ENCODE peak calls at places on chromosomes 13 and 19, in five cellular contexts. Z is lower lobe of right lung, K is adrenal gland, D is tibial nerve, V is cardiac muscle cell. G is an unnamed sample.

GRCh38 chr19:51337861-51338562 is 3.9 kb downstream of the VSIG10L start:
- DNase-seq in Z (no peak), K (no peak), D (no peak), V (no peak), G (no peak)

GRCh38 chr19:18488403-18488723 is 33.5 kb downstream of the ELL start:
- DNase-seq in Z (no peak), K (no peak), D (no peak), V (no peak), G (no peak)

GRCh38 chr19:52007436-52007804 is 591 bp downstream of the ZNF615 start:
- DNase-seq in Z (no peak), K (no peak), D (no peak), V (peak; percentile 12), G (no peak)

GRCh38 chr13:105847532-105848295 is 687.7 kb downstream of the EFNB2 start:
- DNase-seq in Z (no peak), K (no peak), D (no peak), V (peak; percentile 12), G (no peak)

GRCh38 chr19:12880551-12881171 is 588 bp downstream of the DNASE2 start:
- DNase-seq in Z (peak; percentile 74), K (no peak), D (no peak), V (peak; percentile 41), G (peak; percentile 42)

GRCh38 chr13:30752991-30753616 is 17.8 kb downstream of the ALOX5AP start:
- DNase-seq in Z (no peak), K (no peak), D (no peak), V (no peak), G (no peak)

GRCh38 chr13:100497394-100497793 is 91.2 kb downstream of the GGACT start:
- DNase-seq in Z (no peak), K (no peak), D (no peak), V (peak; percentile 87), G (no peak)

GRCh38 chr13:39349391-39349790 is 253.6 kb downstream of the LHFPL6 start:
- DNase-seq in Z (no peak), K (no peak), D (no peak), V (no peak), G (no peak)

GRCh38 chr13:27007166-27007565 is 164.4 kb downstream of the USP12 start:
- DNase-seq in Z (no peak), K (no peak), D (no peak), V (no peak), G (no peak)

GRCh38 chr13:77760893-77761292 is 63.4 kb downstream of the SLAIN1 start:
- DNase-seq in Z (no peak), K (no peak), D (no peak), V (no peak), G (no peak)
- H3K4me1 ChIP-seq in Z (no peaks in the 10 kb centered on the region), K (no peaks in the 10 kb centered on the region), D (no peaks in the 10 kb centered on the region), V (no peaks in the 10 kb centered on the region), G (no peaks in the 10 kb centered on the region)

DNA sequence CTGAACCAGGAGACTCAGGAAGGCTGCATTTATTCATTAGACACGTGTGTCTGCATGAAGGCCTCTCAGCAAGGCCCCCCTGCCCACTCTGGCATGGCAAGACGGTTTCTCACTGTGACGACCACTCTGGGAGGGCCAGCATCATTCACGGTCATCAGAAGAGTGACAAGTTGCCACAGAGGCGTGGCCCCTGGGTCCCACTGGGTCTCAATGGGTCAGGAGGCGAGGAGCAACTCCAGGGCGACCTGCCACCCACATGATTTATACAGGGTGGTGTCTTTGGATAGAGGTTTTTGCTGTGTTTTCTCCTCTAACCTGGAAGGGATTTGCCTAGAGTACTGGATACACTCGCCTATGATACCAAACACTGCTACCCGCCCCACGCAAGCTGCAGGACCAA is 60.7 kb downstream of the KLF2 start:
- DNase-seq in Z (no peak), K (no peak), D (no peak), V (no peak), G (no peak)
- H3K36me3 ChIP-seq in Z (peaks cover 51% of the 10 kb centered on the region), K (peaks cover 38% of the 10 kb centered on the region), D (peaks cover 57% of the 10 kb centered on the region), V (peaks cover 23% of the 10 kb centered on the region), G (no peaks in the 10 kb centered on the region)

GRCh38 chr13:73074101-73074500 is 15.3 kb downstream of the KLF5 start:
- DNase-seq in Z (no peak), K (no peak), D (no peak), V (peak; percentile 28), G (no peak)

GRCh38 chr13:73073050-73073449 is 14.2 kb downstream of the KLF5 start:
- DNase-seq in Z (no peak), K (no peak), D (no peak), V (peak; percentile 28), G (no peak)

GRCh38 chr13:73076013-73076412 is 17.2 kb downstream of the KLF5 start:
- DNase-seq in Z (no peak), K (no peak), D (no peak), V (no peak), G (no peak)

GRCh38 chr13:73077867-73078266 is 19.1 kb downstream of the KLF5 start:
- DNase-seq in Z (no peak), K (no peak), D (no peak), V (no peak), G (no peak)

GRCh38 chr13:73075546-73075945 is 16.7 kb downstream of the KLF5 start:
- DNase-seq in Z (peak; percentile 51), K (no peak), D (no peak), V (no peak), G (no peak)
- H3K4me1 ChIP-seq in Z (no peaks in the 10 kb centered on the region), K (no peaks in the 10 kb centered on the region), D (no peaks in the 10 kb centered on the region), V (no peaks in the 10 kb centered on the region), G (no peaks in the 10 kb centered on the region)

DNA sequence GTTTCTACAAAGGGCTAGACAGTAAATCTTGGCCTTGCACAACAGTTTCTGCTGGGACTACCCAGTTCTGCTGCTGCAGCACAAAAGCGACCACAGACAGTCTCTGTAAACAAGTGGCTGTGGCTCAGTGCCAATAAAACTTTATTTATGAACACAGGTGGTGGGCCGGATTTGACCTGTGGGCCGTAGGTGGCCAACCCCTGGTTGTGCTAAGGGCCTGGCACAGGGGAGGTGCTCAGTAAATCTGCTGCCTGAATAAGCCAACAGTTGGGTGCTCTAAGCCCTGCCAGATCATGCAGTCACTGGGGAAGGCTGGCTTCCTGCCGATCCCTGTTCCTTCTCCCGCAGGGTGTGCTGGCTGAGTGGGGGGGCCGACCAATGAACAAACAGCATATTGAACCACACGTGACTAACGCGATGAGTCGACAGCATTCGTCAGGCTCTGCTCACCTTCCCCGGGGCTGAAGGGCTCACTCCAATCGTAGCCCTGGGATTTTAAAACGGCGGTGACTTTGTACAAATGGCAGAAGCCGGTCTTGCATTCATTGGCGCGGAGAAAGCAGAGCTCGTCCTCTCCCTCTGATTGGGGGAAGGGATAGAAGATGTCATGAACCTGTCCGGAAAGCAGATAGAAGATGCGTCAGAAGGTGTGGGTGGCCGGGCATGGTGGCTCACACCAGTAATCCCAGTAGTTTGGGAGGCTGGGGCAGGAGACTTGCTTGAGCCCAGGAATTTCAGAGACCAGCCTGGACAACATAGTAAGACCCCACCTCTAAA is 24.3 kb upstream of the MYDGF start:
- DNase-seq in Z (no peak), K (no peak), D (no peak), V (peak; percentile 94), G (no peak)
- H3K36me3 ChIP-seq in Z (peaks cover 94% of the 10 kb centered on the region), K (peaks cover 87% of the 10 kb centered on the region), D (peaks cover 95% of the 10 kb centered on the region), V (peaks cover 26% of the 10 kb centered on the region), G (peaks cover 11% of the 10 kb centered on the region)

DNA sequence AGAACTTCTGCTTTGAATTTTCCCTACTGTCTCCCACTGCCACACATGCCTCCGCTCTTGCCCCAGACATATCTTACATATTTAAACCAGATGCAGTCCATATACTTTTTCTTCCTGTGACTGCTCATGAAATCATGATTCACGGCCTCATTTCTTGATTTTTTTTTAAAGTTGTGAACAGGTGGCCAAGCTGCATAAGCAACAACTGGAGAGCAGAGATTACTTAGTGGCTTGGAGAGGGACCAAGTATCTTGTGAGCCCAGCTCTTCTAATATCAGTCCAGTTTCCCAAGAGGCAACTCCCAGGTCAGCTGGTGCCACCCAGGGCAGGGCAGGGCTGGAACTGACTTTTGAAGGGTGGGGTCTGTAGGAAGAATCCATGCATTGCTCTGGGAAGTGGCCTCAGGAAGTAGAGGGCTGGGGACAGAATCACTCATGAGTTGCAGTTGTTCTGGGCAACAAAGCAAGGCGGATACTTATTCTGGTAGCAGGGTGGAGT is 152.4 kb downstream of the LMO7 start:
- DNase-seq in Z (no peak), K (no peak), D (no peak), V (peak; percentile 74), G (peak; percentile 33)
- H3K4me1 ChIP-seq in Z (peaks cover 54% of the 10 kb centered on the region), K (peaks cover 6% of the 10 kb centered on the region), D (peaks cover 12% of the 10 kb centered on the region), V (peaks cover 17% of the 10 kb centered on the region), G (peaks cover 79% of the 10 kb centered on the region)

G was measured in heart right ventricle.